ENCODE peak calls at places on chromosomes 13 and 19, in eight cellular contexts. One of them, this sample, is unnamed. For H3K4me1, the result is how much of the 10 kb centered on the place peaks cover.

GRCh38 chr13:89751537-89751936 is 1596.0 kb upstream of the MIR17HG start:
- DNase-seq in psoas muscle: no peak
- DNase-seq in upper lobe of right lung: no peak
- DNase-seq in tibial nerve: no peak
- DNase-seq in lung: no peak
- DNase-seq in PC-3: no peak
- DNase-seq in mucosa of descending colon: no peak
- DNase-seq in upper lobe of left lung: no peak
- DNase-seq in this sample: no peak

GRCh38 chr19:29519931-29520330 is 5.9 kb upstream of the VSTM2B start:
- DNase-seq in tibial nerve: no peak
- DNase-seq in upper lobe of right lung: peak
- DNase-seq in PC-3: no peak
- DNase-seq in lung: no peak
- DNase-seq in psoas muscle: no peak
- DNase-seq in mucosa of descending colon: no peak
- DNase-seq in upper lobe of left lung: no peak
- DNase-seq in this sample: no peak

GRCh38 chr13:82993417-82993816 is 888.9 kb downstream of the SLITRK1 start:
- DNase-seq in upper lobe of left lung: no peak
- DNase-seq in PC-3: peak
- DNase-seq in psoas muscle: no peak
- DNase-seq in upper lobe of right lung: no peak
- DNase-seq in lung: no peak
- DNase-seq in tibial nerve: no peak
- DNase-seq in mucosa of descending colon: no peak
- DNase-seq in this sample: no peak

GRCh38 chr13:63838366-63839110 is 2422.9 kb upstream of the PCDH20 start:
- DNase-seq in PC-3: no peak
- DNase-seq in upper lobe of right lung: peak
- DNase-seq in mucosa of descending colon: no peak
- DNase-seq in psoas muscle: no peak
- DNase-seq in tibial nerve: no peak
- DNase-seq in upper lobe of left lung: no peak
- DNase-seq in lung: no peak
- DNase-seq in this sample: peak

GRCh38 chr13:44249439-44249838 is 124.2 kb upstream of the SERP2 start:
- DNase-seq in psoas muscle: peak
- DNase-seq in upper lobe of left lung: no peak
- DNase-seq in lung: no peak
- DNase-seq in mucosa of descending colon: peak
- DNase-seq in upper lobe of right lung: no peak
- DNase-seq in PC-3: peak
- DNase-seq in tibial nerve: peak
- DNase-seq in this sample: no peak

GRCh38 chr13:23673354-23673753 is 103.1 kb downstream of the TNFRSF19 start:
- DNase-seq in upper lobe of left lung: no peak
- DNase-seq in mucosa of descending colon: no peak
- DNase-seq in psoas muscle: no peak
- DNase-seq in tibial nerve: no peak
- DNase-seq in upper lobe of right lung: no peak
- DNase-seq in lung: peak
- DNase-seq in PC-3: peak
- DNase-seq in this sample: no peak

GRCh38 chr13:79898996-79899395 is 418.0 kb downstream of the NDFIP2 start:
- DNase-seq in lung: no peak
- DNase-seq in tibial nerve: no peak
- DNase-seq in upper lobe of left lung: no peak
- DNase-seq in upper lobe of right lung: no peak
- DNase-seq in PC-3: no peak
- DNase-seq in mucosa of descending colon: no peak
- DNase-seq in psoas muscle: no peak
- DNase-seq in this sample: no peak

GRCh38 chr19:6481541-6482342 is at the start of gene DENND1C:
- DNase-seq in mucosa of descending colon: peak
- DNase-seq in lung: no peak
- DNase-seq in tibial nerve: no peak
- DNase-seq in psoas muscle: peak
- DNase-seq in PC-3: peak
- DNase-seq in upper lobe of right lung: no peak
- DNase-seq in upper lobe of left lung: peak
- DNase-seq in this sample: no peak

GRCh38 chr13:27953671-27954405 is 15.3 kb downstream of the CDX2 start:
- DNase-seq in tibial nerve: peak
- DNase-seq in psoas muscle: peak
- DNase-seq in mucosa of descending colon: peak
- DNase-seq in upper lobe of left lung: peak
- DNase-seq in lung: peak
- DNase-seq in PC-3: peak
- DNase-seq in upper lobe of right lung: peak
- DNase-seq in this sample: no peak

GRCh38 chr13:50700664-50701266 is 142.7 kb downstream of the DLEU7 start:
- DNase-seq in upper lobe of left lung: no peak
- DNase-seq in tibial nerve: no peak
- DNase-seq in PC-3: no peak
- DNase-seq in upper lobe of right lung: no peak
- DNase-seq in psoas muscle: no peak
- DNase-seq in lung: no peak
- DNase-seq in mucosa of descending colon: no peak
- DNase-seq in this sample: no peak

DNA sequence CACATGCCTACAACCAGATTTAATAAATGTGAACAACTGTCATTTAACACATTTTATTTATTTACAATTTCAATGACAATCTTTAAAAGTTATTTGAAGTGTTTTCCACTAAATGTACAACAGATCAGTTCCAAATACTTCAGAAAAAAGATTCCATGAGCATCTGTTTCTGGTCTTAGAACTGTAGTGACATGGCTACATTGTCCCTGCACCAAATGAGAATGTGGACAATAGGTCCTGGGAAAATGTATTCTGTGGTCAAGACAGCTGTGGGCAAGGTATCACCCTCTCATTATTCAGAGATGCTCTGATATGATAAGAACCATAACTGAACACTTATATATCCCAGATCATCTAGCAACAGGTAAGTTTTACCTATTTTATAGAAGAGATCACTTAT is 43.7 kb downstream of the ELF1 start:
- DNase-seq in tibial nerve: no peak
- DNase-seq in lung: no peak
- DNase-seq in upper lobe of right lung: no peak
- DNase-seq in PC-3: peak
- DNase-seq in psoas muscle: no peak
- DNase-seq in upper lobe of left lung: no peak
- DNase-seq in mucosa of descending colon: no peak
- DNase-seq in this sample: no peak
- H3K4me1 ChIP-seq in tibial nerve: under half
- H3K4me1 ChIP-seq in lung: under half
- H3K4me1 ChIP-seq in upper lobe of right lung: half or more
- H3K4me1 ChIP-seq in PC-3: under half
- H3K4me1 ChIP-seq in psoas muscle: half or more
- H3K4me1 ChIP-seq in upper lobe of left lung: half or more
- H3K4me1 ChIP-seq in mucosa of descending colon: under half
- H3K4me1 ChIP-seq in this sample: under half

GRCh38 chr19:4401482-4402170 is 814 bp upstream of the CHAF1A start:
- DNase-seq in upper lobe of right lung: no peak
- DNase-seq in mucosa of descending colon: no peak
- DNase-seq in PC-3: no peak
- DNase-seq in psoas muscle: no peak
- DNase-seq in lung: no peak
- DNase-seq in upper lobe of left lung: no peak
- DNase-seq in tibial nerve: no peak
- DNase-seq in this sample: no peak
- H3K4me3 ChIP-seq in upper lobe of right lung: peak
- H3K4me3 ChIP-seq in mucosa of descending colon: no peak
- H3K4me3 ChIP-seq in PC-3: peak
- H3K4me3 ChIP-seq in psoas muscle: peak
- H3K4me3 ChIP-seq in lung: no peak
- H3K4me3 ChIP-seq in upper lobe of left lung: peak
- H3K4me3 ChIP-seq in tibial nerve: peak
- H3K4me3 ChIP-seq in this sample: peak

DNA sequence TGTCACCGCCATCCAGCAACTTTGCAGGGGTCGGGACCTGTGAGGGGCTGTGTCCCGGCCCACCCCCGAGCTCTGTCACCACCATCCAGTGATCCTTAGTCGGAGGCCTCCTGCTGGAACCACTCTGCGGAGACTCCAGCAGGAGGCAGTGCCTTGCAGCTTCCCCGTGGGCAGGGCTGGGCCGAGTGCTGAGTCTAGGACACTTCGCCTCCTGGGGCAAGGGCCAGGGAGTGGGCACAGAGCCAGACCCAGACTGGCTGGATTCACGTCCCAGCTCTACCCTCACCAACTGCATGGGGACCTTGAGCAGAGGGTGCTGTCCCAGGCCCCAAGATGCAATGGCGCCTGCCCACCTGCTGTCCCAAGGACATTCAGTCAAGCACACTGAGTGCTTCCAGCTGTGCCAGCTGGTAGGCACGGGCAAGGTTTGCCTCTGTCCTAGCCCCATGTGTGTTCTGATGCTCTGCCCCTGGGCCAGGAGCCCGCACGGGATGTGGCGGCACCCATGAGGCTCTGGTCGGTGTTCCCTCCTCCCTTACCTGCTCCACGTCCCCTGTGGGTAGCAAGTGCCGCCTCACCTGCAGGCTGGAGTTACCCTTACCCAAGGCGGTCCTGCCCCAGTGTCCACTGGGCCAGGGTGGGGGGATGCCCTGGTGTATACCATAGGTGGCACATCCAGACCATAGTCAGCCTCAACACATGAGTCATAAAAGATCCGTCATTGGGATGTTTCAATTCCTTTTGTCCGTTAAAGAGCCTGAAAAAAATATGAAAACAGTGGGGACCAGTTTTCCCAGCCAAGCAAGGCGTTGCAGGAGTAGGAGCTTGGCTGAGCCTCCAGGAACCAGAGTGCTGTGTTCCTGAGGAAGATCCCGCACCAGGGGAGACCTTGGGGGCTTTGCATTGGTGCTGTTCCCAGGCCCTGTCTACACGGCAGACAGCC is 7.4 kb downstream of the FZR1 start:
- DNase-seq in lung: no peak
- DNase-seq in tibial nerve: no peak
- DNase-seq in psoas muscle: no peak
- DNase-seq in PC-3: no peak
- DNase-seq in upper lobe of right lung: no peak
- DNase-seq in mucosa of descending colon: no peak
- DNase-seq in upper lobe of left lung: peak
- DNase-seq in this sample: no peak
- H3K4me1 ChIP-seq in lung: under half
- H3K4me1 ChIP-seq in tibial nerve: under half
- H3K4me1 ChIP-seq in psoas muscle: under half
- H3K4me1 ChIP-seq in PC-3: under half
- H3K4me1 ChIP-seq in upper lobe of right lung: under half
- H3K4me1 ChIP-seq in mucosa of descending colon: under half
- H3K4me1 ChIP-seq in upper lobe of left lung: under half
- H3K4me1 ChIP-seq in this sample: under half

GRCh38 chr13:71046360-71047079 is 820.5 kb downstream of the DACH1 start:
- DNase-seq in upper lobe of right lung: no peak
- DNase-seq in mucosa of descending colon: no peak
- DNase-seq in upper lobe of left lung: no peak
- DNase-seq in lung: no peak
- DNase-seq in tibial nerve: no peak
- DNase-seq in PC-3: no peak
- DNase-seq in psoas muscle: no peak
- DNase-seq in this sample: no peak
- H3K4me3 ChIP-seq in upper lobe of right lung: no peak
- H3K4me3 ChIP-seq in mucosa of descending colon: no peak
- H3K4me3 ChIP-seq in upper lobe of left lung: no peak
- H3K4me3 ChIP-seq in lung: no peak
- H3K4me3 ChIP-seq in tibial nerve: no peak
- H3K4me3 ChIP-seq in PC-3: no peak
- H3K4me3 ChIP-seq in psoas muscle: no peak
- H3K4me3 ChIP-seq in this sample: no peak

GRCh38 chr13:114108141-114108761 is 24.2 kb downstream of the RASA3 start:
- DNase-seq in tibial nerve: peak
- DNase-seq in mucosa of descending colon: peak
- DNase-seq in lung: no peak
- DNase-seq in upper lobe of right lung: peak
- DNase-seq in PC-3: no peak
- DNase-seq in psoas muscle: peak
- DNase-seq in upper lobe of left lung: no peak
- DNase-seq in this sample: peak

GRCh38 chr13:114111577-114111976 is 20.8 kb downstream of the RASA3 start:
- DNase-seq in upper lobe of right lung: peak
- DNase-seq in psoas muscle: peak
- DNase-seq in upper lobe of left lung: no peak
- DNase-seq in lung: no peak
- DNase-seq in PC-3: no peak
- DNase-seq in mucosa of descending colon: no peak
- DNase-seq in tibial nerve: peak
- DNase-seq in this sample: peak

GRCh38 chr13:114110091-114110829 is 22.2 kb downstream of the RASA3 start:
- DNase-seq in lung: no peak
- DNase-seq in PC-3: no peak
- DNase-seq in mucosa of descending colon: no peak
- DNase-seq in psoas muscle: peak
- DNase-seq in upper lobe of left lung: peak
- DNase-seq in tibial nerve: peak
- DNase-seq in upper lobe of right lung: peak
- DNase-seq in this sample: peak

GRCh38 chr13:114108894-114109293 is 23.5 kb downstream of the RASA3 start:
- DNase-seq in upper lobe of left lung: peak
- DNase-seq in lung: no peak
- DNase-seq in PC-3: no peak
- DNase-seq in tibial nerve: peak
- DNase-seq in mucosa of descending colon: peak
- DNase-seq in psoas muscle: peak
- DNase-seq in upper lobe of right lung: peak
- DNase-seq in this sample: peak

DNA sequence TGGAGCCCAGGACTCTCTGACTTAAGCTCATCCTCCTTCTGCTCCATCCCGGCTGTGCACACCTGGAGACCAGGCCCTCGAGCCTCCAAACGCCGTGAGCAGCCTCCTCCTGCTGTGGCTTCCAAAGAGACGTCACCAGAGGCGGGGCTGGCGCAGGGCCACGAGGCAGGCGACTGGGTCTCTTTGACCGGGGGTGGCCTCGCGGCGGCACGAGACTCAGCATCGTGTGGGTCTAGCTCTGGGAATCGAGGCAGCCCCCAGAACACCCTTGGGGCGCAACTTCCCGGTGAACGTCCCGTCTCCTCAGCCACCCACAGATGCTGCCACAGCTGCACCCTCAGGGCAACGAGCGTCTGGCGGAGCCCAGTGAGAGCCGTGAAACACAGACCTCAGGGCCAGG is 22.8 kb downstream of the RASA3 start:
- DNase-seq in upper lobe of left lung: peak
- DNase-seq in tibial nerve: peak
- DNase-seq in mucosa of descending colon: no peak
- DNase-seq in upper lobe of right lung: peak
- DNase-seq in psoas muscle: peak
- DNase-seq in lung: no peak
- DNase-seq in PC-3: no peak
- DNase-seq in this sample: peak
- H3K4me1 ChIP-seq in upper lobe of left lung: under half
- H3K4me1 ChIP-seq in tibial nerve: under half
- H3K4me1 ChIP-seq in mucosa of descending colon: under half
- H3K4me1 ChIP-seq in upper lobe of right lung: under half
- H3K4me1 ChIP-seq in psoas muscle: half or more
- H3K4me1 ChIP-seq in lung: under half
- H3K4me1 ChIP-seq in PC-3: under half
- H3K4me1 ChIP-seq in this sample: under half